ENCODE peak calls at places on chromosomes 1 and 21, in nine cellular contexts. R, F, M, B, Y, H, L, C and O are unnamed samples.

GRCh38 chr1:1001057-1001630 is 1.2 kb upstream of the HES4 start:
- DNase-seq in R (no peak), F (no peak), M (no peak), B (peak), Y (no peak), H (no peak), L (no peak), C (peak), O (no peak)

GRCh38 chr21:39317134-39318090 is 4.0 kb upstream of the BRWD1 start:
- DNase-seq in R (no peak), F (peak), M (no peak), B (no peak), Y (no peak), H (no peak), L (no peak), C (no peak), O (no peak)

GRCh38 chr1:152457071-152457470 is 43.0 kb upstream of the CRNN start:
- DNase-seq in R (no peak), F (no peak), M (no peak), B (no peak), Y (no peak), H (no peak), L (no peak), C (no peak), O (no peak)

GRCh38 chr21:37085726-37086125 is 12.7 kb downstream of the TTC3 start:
- DNase-seq in R (no peak), F (no peak), M (no peak), B (no peak), Y (no peak), H (no peak), L (no peak), C (no peak), O (no peak)

GRCh38 chr1:205812878-205813754 is at the start of gene SLC41A1:
- DNase-seq in R (peak), F (peak), M (peak), B (peak), Y (peak), H (peak), L (peak), C (peak), O (peak)

GRCh38 chr1:169697769-169698168 is 13.7 kb downstream of the SELL start:
- DNase-seq in R (no peak), F (no peak), M (no peak), B (no peak), Y (no peak), H (no peak), L (no peak), C (no peak), O (no peak)

GRCh38 chr1:17525996-17526686 is 13.4 kb upstream of the ARHGEF10L start:
- DNase-seq in R (no peak), F (no peak), M (no peak), B (no peak), Y (no peak), H (no peak), L (no peak), C (no peak), O (no peak)

GRCh38 chr21:46126321-46127238 is 28.7 kb downstream of the COL6A2 start:
- DNase-seq in R (peak), F (peak), M (no peak), B (peak), Y (no peak), H (no peak), L (peak), C (peak), O (no peak)

GRCh38 chr1:214472362-214472761 is 79.0 kb downstream of the PTPN14 start:
- DNase-seq in R (no peak), F (no peak), M (peak), B (no peak), Y (no peak), H (no peak), L (no peak), C (no peak), O (no peak)

GRCh38 chr1:89799495-89799894 is 21.3 kb upstream of the LRRC8D start:
- DNase-seq in R (no peak), F (no peak), M (no peak), B (no peak), Y (peak), H (no peak), L (no peak), C (no peak), O (no peak)

GRCh38 chr1:158999301-159000069 is 10.2 kb upstream of the IFI16 start:
- DNase-seq in R (peak), F (no peak), M (peak), B (peak), Y (peak), H (no peak), L (no peak), C (peak), O (no peak)

GRCh38 chr21:16176570-16176969 is 446.8 kb downstream of the USP25 start:
- DNase-seq in R (no peak), F (no peak), M (no peak), B (no peak), Y (no peak), H (no peak), L (no peak), C (no peak), O (no peak)

GRCh38 chr1:244011251-244011650 is 39.8 kb upstream of the ZBTB18 start:
- DNase-seq in R (no peak), F (no peak), M (no peak), B (no peak), Y (peak), H (no peak), L (no peak), C (no peak), O (no peak)

GRCh38 chr1:117879284-117879683 is 50.1 kb downstream of the GDAP2 start:
- DNase-seq in R (no peak), F (no peak), M (no peak), B (no peak), Y (no peak), H (no peak), L (no peak), C (no peak), O (no peak)

GRCh38 chr1:206933333-206933945 is 11.7 kb upstream of the FCMR start:
- DNase-seq in R (no peak), F (no peak), M (peak), B (no peak), Y (no peak), H (no peak), L (peak), C (no peak), O (no peak)

GRCh38 chr1:70353641-70354331 is 736 bp downstream of the ANKRD13C start:
- DNase-seq in R (no peak), F (no peak), M (no peak), B (no peak), Y (peak), H (no peak), L (no peak), C (no peak), O (peak)

GRCh38 chr1:158830904-158831507 is at the start of gene MNDA:
- DNase-seq in R (no peak), F (no peak), M (no peak), B (no peak), Y (no peak), H (no peak), L (no peak), C (no peak), O (no peak)

GRCh38 chr1:3244539-3245315 is 175.7 kb downstream of the PRDM16 start:
- DNase-seq in R (no peak), F (no peak), M (no peak), B (no peak), Y (peak), H (no peak), L (no peak), C (no peak), O (no peak)

DNA sequence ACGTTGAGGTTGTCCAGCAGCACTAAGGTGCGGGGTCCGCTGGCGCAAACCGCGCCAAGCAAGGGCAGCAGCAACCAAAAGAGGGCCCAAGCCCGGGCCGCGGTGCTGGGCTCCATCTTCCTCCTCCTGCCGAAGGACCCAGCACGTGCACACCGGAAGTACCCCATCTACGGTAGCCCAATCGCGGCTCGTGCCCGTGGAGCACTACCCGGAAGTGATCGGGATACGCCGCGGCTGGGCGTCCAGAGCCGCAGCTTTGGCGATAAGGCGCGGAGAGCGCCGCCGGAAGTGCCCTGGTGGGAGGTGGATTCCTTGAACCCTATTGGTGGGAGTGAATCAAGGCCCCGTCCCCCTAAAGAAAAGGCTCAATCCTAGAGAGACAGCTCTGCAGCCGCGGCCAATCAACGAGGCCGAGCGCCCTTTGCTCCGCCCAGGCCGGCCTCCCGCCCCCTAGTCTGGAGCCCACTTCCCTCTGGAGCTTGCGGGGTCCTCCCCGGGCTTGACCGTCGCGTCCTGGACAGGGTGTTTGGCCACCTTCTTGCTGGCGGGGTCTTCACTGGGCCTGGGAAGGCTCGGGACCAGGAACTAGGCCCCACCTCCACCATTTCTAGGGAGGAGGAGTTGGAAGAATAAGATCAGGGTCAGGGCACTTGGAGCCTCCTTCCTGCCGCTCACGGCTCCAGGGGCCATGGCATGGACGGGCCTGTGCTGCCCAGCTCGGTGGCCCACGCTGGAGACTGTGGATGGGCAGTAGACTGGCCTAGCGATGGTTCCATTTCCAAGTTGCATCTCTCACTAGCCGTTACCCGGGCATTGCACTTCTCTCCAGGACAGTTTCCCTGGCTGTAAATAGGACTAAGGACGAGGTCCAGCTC is at the start of gene DDOST:
- DNase-seq in R (peak), F (peak), M (peak), B (peak), Y (peak), H (peak), L (peak), C (peak), O (peak)
- TF ChIP-seq CTCF in R (peak), F (peak), M (peak), B (peak), Y (peak), H (peak), L (peak), C (peak), O (no peak)

DNA sequence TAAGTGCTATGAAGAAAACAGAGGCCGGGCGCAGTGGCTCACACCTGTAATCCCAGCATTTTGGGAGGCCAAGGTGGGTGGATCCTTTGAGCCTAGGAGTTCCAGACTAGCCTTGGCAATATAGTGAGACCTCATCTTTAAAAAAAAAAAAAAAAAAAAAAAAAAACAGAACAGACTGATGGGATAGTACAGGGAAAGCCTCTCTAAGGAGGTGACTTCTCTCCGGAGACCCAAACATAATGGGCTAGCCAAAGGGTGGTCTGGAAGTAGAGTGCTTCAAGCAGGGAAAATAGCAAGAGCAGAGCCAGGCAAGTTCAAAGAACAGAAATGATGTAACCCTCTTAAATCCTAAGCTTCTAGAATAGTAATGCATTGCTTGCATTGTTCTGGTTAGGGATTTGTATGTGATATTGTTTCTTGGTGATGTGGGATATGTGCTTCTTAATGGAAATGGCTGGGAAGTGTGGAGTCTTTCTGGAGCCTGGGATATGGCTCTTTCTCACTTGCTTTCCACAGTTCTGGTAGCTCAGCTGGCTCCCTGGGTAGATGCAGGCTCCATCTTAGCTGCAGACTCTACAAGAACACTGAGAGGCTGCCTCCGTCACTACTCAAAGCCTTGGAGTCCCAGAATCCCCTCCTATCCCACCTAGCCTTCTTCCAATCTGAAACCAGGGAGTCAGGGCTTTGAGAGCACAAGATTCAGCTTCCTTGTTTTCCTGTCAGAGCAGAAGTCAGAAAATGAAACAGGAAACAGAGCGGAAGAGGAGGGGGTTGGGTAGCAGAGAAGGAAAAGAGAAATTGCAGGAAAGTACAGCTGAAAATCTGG is 1.9 kb upstream of the PIGV start:
- DNase-seq in R (no peak), F (no peak), M (no peak), B (peak), Y (peak), H (no peak), L (no peak), C (no peak), O (no peak)
- H3K4me3 ChIP-seq in R (no peak), F (no peak), M (no peak), B (peak), Y (no peak), H (no peak), L (peak), C (no peak), O (no peak)

GRCh38 chr1:247445775-247446364 is 12.0 kb downstream of the OR2B11 start:
- DNase-seq in R (no peak), F (no peak), M (no peak), B (peak), Y (no peak), H (no peak), L (peak), C (no peak), O (no peak)

GRCh38 chr1:247451388-247452010 is 6.4 kb downstream of the OR2B11 start:
- DNase-seq in R (no peak), F (no peak), M (no peak), B (no peak), Y (no peak), H (no peak), L (no peak), C (no peak), O (no peak)

GRCh38 chr1:247444571-247444970 is 13.3 kb downstream of the OR2B11 start:
- DNase-seq in R (no peak), F (no peak), M (no peak), B (no peak), Y (no peak), H (no peak), L (no peak), C (no peak), O (no peak)

GRCh38 chr1:247447162-247447909 is 10.6 kb downstream of the OR2B11 start:
- DNase-seq in R (no peak), F (no peak), M (no peak), B (no peak), Y (no peak), H (no peak), L (no peak), C (no peak), O (no peak)

DNA sequence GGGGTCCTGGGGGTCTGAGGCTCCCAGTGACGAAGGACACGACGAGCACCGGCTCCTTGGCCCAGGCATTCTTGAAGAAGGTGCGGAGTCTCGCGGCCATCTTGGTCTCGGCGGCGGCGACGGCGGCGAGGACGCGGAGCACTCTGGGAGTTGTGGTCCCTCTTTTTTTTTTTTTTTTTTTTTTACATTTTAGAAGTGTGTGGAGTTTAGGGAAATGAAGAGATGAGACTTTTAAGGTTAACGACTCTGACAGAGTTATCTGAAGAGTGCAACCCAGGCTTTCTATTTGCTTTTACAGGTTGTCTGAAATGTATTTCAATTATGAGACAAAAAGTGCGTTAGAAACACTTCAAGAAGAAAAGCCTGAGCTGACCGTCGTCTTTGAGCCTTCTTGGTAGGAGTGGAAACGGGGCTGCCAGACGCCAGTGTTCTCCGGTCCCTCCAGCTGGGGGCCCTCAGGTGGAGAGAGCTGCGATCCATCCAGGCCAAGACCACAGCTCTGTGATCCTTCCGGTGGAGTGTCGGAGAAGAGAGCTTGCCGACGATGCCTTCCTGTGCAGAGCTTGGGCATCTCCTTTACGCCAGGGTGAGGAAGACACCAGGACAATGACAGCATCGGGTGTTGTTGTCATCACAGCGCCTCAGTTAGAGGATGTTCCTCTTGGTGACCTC is 9.7 kb downstream of the OR2B11 start:
- DNase-seq in R (no peak), F (peak), M (peak), B (peak), Y (peak), H (no peak), L (peak), C (peak), O (no peak)
- TF ChIP-seq CTCF in R (no peak), F (no peak), M (no peak), B (no peak), Y (no peak), H (no peak), L (no peak), C (no peak), O (no peak)

GRCh38 chr21:17783816-17784598 is 35.1 kb downstream of the C21orf91 start:
- DNase-seq in R (no peak), F (no peak), M (no peak), B (no peak), Y (no peak), H (no peak), L (no peak), C (no peak), O (no peak)
- H3K4me3 ChIP-seq in R (no peak), F (no peak), M (no peak), B (no peak), Y (no peak), H (no peak), L (no peak), C (no peak), O (no peak)

DNA sequence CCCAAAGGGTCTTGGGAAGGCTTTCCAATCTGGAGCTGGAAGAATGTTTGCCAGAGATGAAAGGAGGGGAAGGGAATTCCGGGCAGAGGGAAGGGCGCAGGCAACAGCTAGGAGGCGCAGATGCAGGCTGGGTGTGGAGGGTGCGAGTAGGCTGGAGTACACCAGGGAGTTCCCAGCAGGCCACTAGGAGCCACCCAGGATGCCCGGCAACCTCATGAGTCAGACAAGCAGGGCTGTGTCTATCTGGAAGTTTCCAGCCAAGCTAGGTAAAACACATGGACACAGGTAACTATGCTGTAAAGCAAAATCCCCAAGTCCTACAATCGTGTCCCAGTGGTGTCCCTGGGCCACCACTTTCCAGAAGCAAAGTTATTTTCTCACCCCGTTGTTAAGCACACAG is 998 bp upstream of the NBL1 start:
- DNase-seq in R (no peak), F (peak), M (peak), B (no peak), Y (peak), H (no peak), L (no peak), C (no peak), O (no peak)
- TF ChIP-seq CTCF in R (no peak), F (no peak), M (peak), B (no peak), Y (no peak), H (no peak), L (no peak), C (no peak), O (no peak)

DNA sequence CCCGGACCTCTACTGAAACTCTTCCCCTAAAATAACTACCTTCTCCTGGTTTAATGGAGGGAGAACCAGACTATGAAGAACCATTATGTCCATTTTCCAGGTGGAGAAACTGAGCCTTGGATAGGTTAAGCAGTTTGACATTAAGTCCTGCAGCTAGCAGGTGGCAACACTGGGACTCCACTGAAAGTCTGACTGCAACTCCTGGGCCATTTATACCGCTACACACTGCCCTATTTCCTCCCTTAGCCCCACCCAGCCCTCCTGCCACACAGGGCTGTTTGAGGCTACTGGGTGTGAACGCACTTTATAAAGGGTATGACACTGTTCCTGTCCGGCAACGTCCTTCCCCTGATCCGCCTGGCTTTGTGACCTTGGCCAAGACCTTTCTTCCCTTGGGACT is 511 bp upstream of the INPP5B start:
- DNase-seq in R (no peak), F (no peak), M (no peak), B (no peak), Y (no peak), H (no peak), L (no peak), C (no peak), O (no peak)
- H3K4me3 ChIP-seq in R (peak), F (no peak), M (peak), B (peak), Y (no peak), H (peak), L (peak), C (peak), O (no peak)